ENCODE peak calls at places on chromosomes 4 and X, in four cellular contexts. One of them, this sample, is unnamed.

GRCh38 chr4:144509088-144509854 is 136.7 kb upstream of the HHIP start:
- DNase-seq in AG09309: no peak
- DNase-seq in activated CD8-positive, alpha-beta T cell treated with anti-CD3 and anti-CD28 coated beads for 36 hours: no peak
- DNase-seq in RWPE2: no peak
- DNase-seq in this sample: no peak

GRCh38 chr4:17667653-17668201 is 53.3 kb downstream of the MED28 start:
- DNase-seq in activated CD8-positive, alpha-beta T cell treated with anti-CD3 and anti-CD28 coated beads for 36 hours: no peak
- DNase-seq in AG09309: no peak
- DNase-seq in RWPE2: no peak
- DNase-seq in this sample: no peak

GRCh38 chrX:119880076-119880475 is 8.4 kb downstream of the NDUFA1 start:
- DNase-seq in AG09309: no peak
- DNase-seq in activated CD8-positive, alpha-beta T cell treated with anti-CD3 and anti-CD28 coated beads for 36 hours: peak
- DNase-seq in RWPE2: no peak
- DNase-seq in this sample: no peak

GRCh38 chr4:83709627-83710026 is 173.7 kb downstream of the GPAT3 start:
- DNase-seq in activated CD8-positive, alpha-beta T cell treated with anti-CD3 and anti-CD28 coated beads for 36 hours: no peak
- DNase-seq in RWPE2: no peak
- DNase-seq in AG09309: no peak
- DNase-seq in this sample: no peak

GRCh38 chr4:4961936-4962335 is 57.3 kb downstream of the CYTL1 start:
- DNase-seq in AG09309: no peak
- DNase-seq in RWPE2: no peak
- DNase-seq in activated CD8-positive, alpha-beta T cell treated with anti-CD3 and anti-CD28 coated beads for 36 hours: no peak
- DNase-seq in this sample: no peak

GRCh38 chr4:122508083-122508482 is 51.6 kb upstream of the IL2 start:
- DNase-seq in activated CD8-positive, alpha-beta T cell treated with anti-CD3 and anti-CD28 coated beads for 36 hours: no peak
- DNase-seq in RWPE2: no peak
- DNase-seq in AG09309: no peak
- DNase-seq in this sample: no peak

GRCh38 chr4:10225096-10225495 is 108.5 kb upstream of the WDR1 start:
- DNase-seq in activated CD8-positive, alpha-beta T cell treated with anti-CD3 and anti-CD28 coated beads for 36 hours: no peak
- DNase-seq in RWPE2: no peak
- DNase-seq in AG09309: no peak
- DNase-seq in this sample: no peak

GRCh38 chr4:11623726-11624037 is 195.0 kb upstream of the HS3ST1 start:
- DNase-seq in activated CD8-positive, alpha-beta T cell treated with anti-CD3 and anti-CD28 coated beads for 36 hours: peak
- DNase-seq in RWPE2: no peak
- DNase-seq in AG09309: no peak
- DNase-seq in this sample: peak

GRCh38 chr4:69999420-69999819 is 3.7 kb downstream of the STATH start:
- DNase-seq in activated CD8-positive, alpha-beta T cell treated with anti-CD3 and anti-CD28 coated beads for 36 hours: no peak
- DNase-seq in RWPE2: no peak
- DNase-seq in AG09309: no peak
- DNase-seq in this sample: no peak

GRCh38 chr4:120939693-120940092 is 17.2 kb upstream of the PRDM5 start:
- DNase-seq in activated CD8-positive, alpha-beta T cell treated with anti-CD3 and anti-CD28 coated beads for 36 hours: no peak
- DNase-seq in AG09309: no peak
- DNase-seq in RWPE2: no peak
- DNase-seq in this sample: no peak

GRCh38 chrX:11210397-11210796 is 82.8 kb upstream of the AMELX start:
- DNase-seq in activated CD8-positive, alpha-beta T cell treated with anti-CD3 and anti-CD28 coated beads for 36 hours: no peak
- DNase-seq in AG09309: no peak
- DNase-seq in RWPE2: no peak
- DNase-seq in this sample: no peak
- TF ChIP-seq CTCF in activated CD8-positive, alpha-beta T cell treated with anti-CD3 and anti-CD28 coated beads for 36 hours: no peak
- TF ChIP-seq CTCF in AG09309: no peak
- TF ChIP-seq CTCF in RWPE2: no peak
- TF ChIP-seq CTCF in this sample: no peak

GRCh38 chr4:105146286-105147219 is at the start of gene TET2:
- DNase-seq in AG09309: peak
- DNase-seq in activated CD8-positive, alpha-beta T cell treated with anti-CD3 and anti-CD28 coated beads for 36 hours: peak
- DNase-seq in RWPE2: peak
- DNase-seq in this sample: peak
- TF ChIP-seq CTCF in AG09309: no peak
- TF ChIP-seq CTCF in activated CD8-positive, alpha-beta T cell treated with anti-CD3 and anti-CD28 coated beads for 36 hours: no peak
- TF ChIP-seq CTCF in RWPE2: no peak
- TF ChIP-seq CTCF in this sample: no peak

GRCh38 chr4:116881077-116881476 is 204.3 kb downstream of the TRAM1L1 start:
- DNase-seq in activated CD8-positive, alpha-beta T cell treated with anti-CD3 and anti-CD28 coated beads for 36 hours: no peak
- DNase-seq in RWPE2: no peak
- DNase-seq in AG09309: no peak
- DNase-seq in this sample: no peak
- TF ChIP-seq CTCF in activated CD8-positive, alpha-beta T cell treated with anti-CD3 and anti-CD28 coated beads for 36 hours: no peak
- TF ChIP-seq CTCF in RWPE2: no peak
- TF ChIP-seq CTCF in AG09309: no peak
- TF ChIP-seq CTCF in this sample: no peak

GRCh38 chrX:150164971-150165605 is 198.0 kb upstream of the MAMLD1 start:
- DNase-seq in RWPE2: no peak
- DNase-seq in activated CD8-positive, alpha-beta T cell treated with anti-CD3 and anti-CD28 coated beads for 36 hours: no peak
- DNase-seq in AG09309: no peak
- DNase-seq in this sample: no peak

GRCh38 chrX:150163181-150163930 is 199.8 kb upstream of the MAMLD1 start:
- DNase-seq in AG09309: no peak
- DNase-seq in RWPE2: no peak
- DNase-seq in activated CD8-positive, alpha-beta T cell treated with anti-CD3 and anti-CD28 coated beads for 36 hours: no peak
- DNase-seq in this sample: no peak

GRCh38 chrX:150167482-150168324 is 195.4 kb upstream of the MAMLD1 start:
- DNase-seq in activated CD8-positive, alpha-beta T cell treated with anti-CD3 and anti-CD28 coated beads for 36 hours: no peak
- DNase-seq in AG09309: no peak
- DNase-seq in RWPE2: no peak
- DNase-seq in this sample: no peak

GRCh38 chrX:150163956-150164726 is 199.0 kb upstream of the MAMLD1 start:
- DNase-seq in RWPE2: no peak
- DNase-seq in AG09309: no peak
- DNase-seq in activated CD8-positive, alpha-beta T cell treated with anti-CD3 and anti-CD28 coated beads for 36 hours: no peak
- DNase-seq in this sample: no peak

DNA sequence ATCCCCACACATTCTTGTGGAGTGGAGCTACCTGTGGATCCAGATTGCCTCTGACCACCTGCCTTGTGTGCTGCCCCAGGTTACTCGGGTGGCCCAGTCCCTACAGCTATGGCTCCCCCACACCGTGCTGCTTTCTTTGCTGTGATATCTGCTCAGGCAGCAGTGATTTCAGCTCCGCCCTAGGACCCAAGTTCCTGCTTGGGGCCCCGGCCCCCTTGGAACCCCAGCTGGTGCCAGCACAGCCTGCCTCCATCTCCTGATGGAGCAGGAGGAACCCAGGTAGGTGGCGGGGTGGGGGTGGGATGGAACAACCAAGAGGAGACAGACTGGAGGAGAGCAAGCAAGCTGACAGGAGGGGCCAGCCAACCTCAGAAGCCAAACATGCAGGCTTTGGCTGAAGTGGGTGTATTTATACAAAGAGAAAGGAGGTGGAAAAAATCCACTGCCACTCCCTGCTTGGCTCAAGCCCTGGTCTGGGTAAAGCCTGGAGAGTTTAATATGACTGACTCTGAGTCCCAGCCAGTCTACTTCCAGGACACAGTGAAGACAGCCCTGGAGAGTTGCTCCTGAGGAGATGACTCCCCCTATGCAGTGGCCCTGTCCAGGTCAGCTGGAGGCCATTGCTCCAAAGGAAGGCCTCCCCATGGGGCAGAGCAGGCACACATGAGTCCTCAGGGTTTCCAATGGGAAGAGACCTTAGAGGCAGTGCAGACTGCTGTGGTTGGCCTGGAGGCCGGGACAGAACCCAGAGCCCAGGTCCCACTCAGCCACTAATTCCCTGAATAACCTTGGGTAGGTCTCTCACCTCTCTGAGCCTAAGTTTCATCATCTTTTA is 197.1 kb upstream of the MAMLD1 start:
- DNase-seq in AG09309: no peak
- DNase-seq in RWPE2: no peak
- DNase-seq in activated CD8-positive, alpha-beta T cell treated with anti-CD3 and anti-CD28 coated beads for 36 hours: no peak
- DNase-seq in this sample: no peak
- TF ChIP-seq CTCF in AG09309: no peak
- TF ChIP-seq CTCF in RWPE2: no peak
- TF ChIP-seq CTCF in activated CD8-positive, alpha-beta T cell treated with anti-CD3 and anti-CD28 coated beads for 36 hours: no peak
- TF ChIP-seq CTCF in this sample: no peak

DNA sequence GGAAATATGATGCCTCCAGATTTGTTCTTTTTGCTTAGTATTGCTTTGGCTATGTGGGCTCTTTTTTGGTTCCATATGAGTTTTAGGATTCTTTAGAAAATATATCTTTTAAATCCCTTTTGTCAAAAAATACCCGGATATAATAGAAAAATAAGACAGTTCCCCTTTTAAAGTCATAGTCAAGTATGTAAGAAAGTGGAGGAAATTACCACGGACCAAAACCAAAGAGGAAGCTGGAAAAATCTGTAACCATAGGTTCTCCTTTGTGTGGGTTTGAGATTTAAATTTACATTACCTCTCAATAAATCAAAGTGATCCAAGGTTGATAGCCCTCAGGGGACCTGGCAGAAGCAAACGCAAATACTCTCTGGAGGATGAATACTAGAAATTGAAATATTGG is 58.3 kb upstream of the PACRGL start:
- DNase-seq in RWPE2: no peak
- DNase-seq in activated CD8-positive, alpha-beta T cell treated with anti-CD3 and anti-CD28 coated beads for 36 hours: no peak
- DNase-seq in AG09309: no peak
- DNase-seq in this sample: no peak
- TF ChIP-seq CTCF in RWPE2: no peak
- TF ChIP-seq CTCF in activated CD8-positive, alpha-beta T cell treated with anti-CD3 and anti-CD28 coated beads for 36 hours: no peak
- TF ChIP-seq CTCF in AG09309: no peak
- TF ChIP-seq CTCF in this sample: no peak

DNA sequence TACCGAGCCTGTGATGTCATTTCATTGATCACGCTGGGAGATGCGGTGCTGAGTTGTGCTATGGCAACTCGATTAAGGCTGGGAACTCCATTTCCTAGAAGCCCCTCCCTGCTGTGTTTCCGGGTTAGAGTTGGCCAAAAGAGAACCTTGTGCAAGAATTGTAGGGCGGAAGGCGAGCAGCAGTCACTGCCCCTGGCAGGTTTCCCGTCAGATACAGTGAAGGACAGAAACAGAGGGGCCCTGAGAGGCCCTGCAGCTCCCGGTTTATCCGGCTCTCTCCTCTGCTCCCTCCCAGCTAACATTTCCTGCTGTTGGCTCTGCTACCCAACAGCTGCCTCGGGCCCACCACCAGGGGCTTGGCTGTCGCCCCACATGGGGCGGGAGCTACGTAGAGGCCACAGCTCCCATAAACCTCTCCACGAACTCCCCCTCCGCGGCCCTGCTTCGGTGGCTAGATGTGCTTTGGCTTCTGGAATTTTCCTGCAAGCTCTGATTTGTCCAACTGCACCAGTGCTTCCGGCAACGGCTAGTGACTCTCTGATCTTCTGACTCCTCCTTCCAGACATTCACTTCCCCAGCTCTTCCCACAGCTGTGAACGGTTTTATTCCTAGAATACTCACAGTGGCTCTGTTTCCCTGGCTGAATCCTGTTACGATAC is 74.9 kb upstream of the USP9X start:
- DNase-seq in AG09309: peak
- DNase-seq in RWPE2: peak
- DNase-seq in activated CD8-positive, alpha-beta T cell treated with anti-CD3 and anti-CD28 coated beads for 36 hours: peak
- DNase-seq in this sample: peak
- TF ChIP-seq CTCF in AG09309: peak
- TF ChIP-seq CTCF in RWPE2: no peak
- TF ChIP-seq CTCF in activated CD8-positive, alpha-beta T cell treated with anti-CD3 and anti-CD28 coated beads for 36 hours: no peak
- TF ChIP-seq CTCF in this sample: no peak

GRCh38 chr4:87270144-87270543 is 49.7 kb upstream of the KLHL8 start:
- DNase-seq in RWPE2: no peak
- DNase-seq in AG09309: peak
- DNase-seq in activated CD8-positive, alpha-beta T cell treated with anti-CD3 and anti-CD28 coated beads for 36 hours: no peak
- DNase-seq in this sample: peak
- TF ChIP-seq CTCF in RWPE2: peak
- TF ChIP-seq CTCF in AG09309: peak
- TF ChIP-seq CTCF in activated CD8-positive, alpha-beta T cell treated with anti-CD3 and anti-CD28 coated beads for 36 hours: no peak
- TF ChIP-seq CTCF in this sample: peak

GRCh38 chr4:28378109-28378830 is 1517.6 kb downstream of the STIM2 start:
- DNase-seq in activated CD8-positive, alpha-beta T cell treated with anti-CD3 and anti-CD28 coated beads for 36 hours: no peak
- DNase-seq in AG09309: no peak
- DNase-seq in RWPE2: no peak
- DNase-seq in this sample: no peak
- TF ChIP-seq CTCF in activated CD8-positive, alpha-beta T cell treated with anti-CD3 and anti-CD28 coated beads for 36 hours: no peak
- TF ChIP-seq CTCF in AG09309: peak
- TF ChIP-seq CTCF in RWPE2: no peak
- TF ChIP-seq CTCF in this sample: no peak

This sample was measured in GM20000.